ENCODE peak calls at places on chromosomes 13 and 19, in eight cellular contexts. S is stomach, N is HCT116, T is GM23338, F is transverse colon, Y is spleen, V is prostate gland, A is SK-N-SH. Z is an unnamed sample.
A peak's percentile ranks its signal among the peaks of the same experiment; 100 is the strongest.

GRCh38 chr19:10800488-10800887 is 35.5 kb downstream of the TMED1 start:
- DNase-seq in N (no peak), S (no peak), A (no peak), T (no peak), Y (no peak), V (no peak), F (no peak), Z (no peak)

GRCh38 chr19:45473366-45474190 is 5.8 kb downstream of the FOSB start:
- DNase-seq in T (peak; percentile 68), N (no peak), F (no peak), V (no peak), Y (no peak), A (no peak), S (no peak), Z (no peak)

GRCh38 chr13:89455741-89456140 is 1784.6 kb downstream of the SLITRK5 start:
- DNase-seq in V (no peak), Y (no peak), F (no peak), T (no peak), A (no peak), S (no peak), N (no peak), Z (no peak)

GRCh38 chr13:19681517-19681916 is 48.1 kb downstream of the MPHOSPH8 start:
- DNase-seq in V (no peak), T (peak; percentile 87), A (no peak), S (no peak), Y (no peak), N (no peak), F (no peak), Z (no peak)

GRCh38 chr19:58088521-58089052 is 9.4 kb downstream of the ZSCAN18 start:
- DNase-seq in V (no peak), A (no peak), S (no peak), F (no peak), N (no peak), T (no peak), Y (no peak), Z (no peak)

GRCh38 chr19:17081672-17082630 is 6.4 kb downstream of the MYO9B start:
- DNase-seq in F (no peak), Y (peak; percentile 83), N (no peak), S (no peak), T (no peak), V (no peak), A (no peak), Z (no peak)

GRCh38 chr19:16386619-16387240 is 62.1 kb downstream of the KLF2 start:
- DNase-seq in N (peak; percentile 27), F (no peak), S (peak; percentile 50), Y (peak; percentile 78), A (peak; percentile 75), T (peak; percentile 73), V (peak; percentile 46), Z (no peak)

GRCh38 chr13:46735425-46735824 is 61.5 kb downstream of the ESD start:
- DNase-seq in A (peak; percentile 32), S (no peak), V (no peak), N (no peak), F (no peak), Y (no peak), T (no peak), Z (no peak)

GRCh38 chr13:70188567-70188966 is 80.3 kb upstream of the KLHL1 start:
- DNase-seq in F (no peak), T (no peak), N (no peak), Y (no peak), V (no peak), S (no peak), A (no peak), Z (no peak)

GRCh38 chr13:79861731-79862130 is 380.8 kb downstream of the NDFIP2 start:
- DNase-seq in S (peak; percentile 48), T (no peak), V (no peak), N (no peak), F (peak; percentile 39), A (no peak), Y (no peak), Z (no peak)

GRCh38 chr13:48391257-48391656 is 21.7 kb downstream of the LPAR6 start:
- DNase-seq in A (no peak), T (no peak), Y (no peak), V (no peak), S (no peak), F (no peak), N (no peak), Z (no peak)

DNA sequence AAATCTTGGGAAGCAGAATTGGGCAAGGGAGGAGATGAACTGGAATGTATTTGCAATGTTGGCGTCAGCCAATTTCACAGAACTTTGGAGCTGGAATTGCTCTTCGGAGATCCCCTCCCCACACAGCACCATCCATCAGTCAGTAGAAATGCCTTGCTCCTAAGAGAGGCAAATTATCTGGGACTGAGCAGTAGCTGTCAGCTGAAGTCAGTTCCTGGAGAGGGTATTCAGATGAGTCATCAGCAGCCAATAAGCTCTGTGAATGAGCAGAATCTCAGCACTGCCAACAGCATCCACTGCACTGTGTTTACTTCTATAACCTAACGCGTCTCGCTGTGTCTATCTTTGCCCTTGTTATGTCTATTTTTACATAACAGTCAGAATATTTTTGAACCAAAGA is 213.7 kb downstream of the SLITRK5 start:
- DNase-seq in Y (no peak), S (no peak), T (peak; percentile 40), F (no peak), N (no peak), V (no peak), A (peak; percentile 1), Z (no peak)
- TF ChIP-seq POLR2AphosphoS5 in Y (no peak), S (no peak), T (no peak), F (no peak), N (no peak), V (no peak), A (no peak), Z (no peak)

GRCh38 chr13:100859861-100860260 is 185.3 kb upstream of the TMTC4 start:
- DNase-seq in N (no peak), V (no peak), S (no peak), Y (no peak), A (no peak), T (no peak), F (no peak), Z (no peak)

GRCh38 chr13:100855151-100855550 is 180.6 kb upstream of the TMTC4 start:
- DNase-seq in T (no peak), V (no peak), Y (no peak), A (no peak), F (no peak), N (no peak), S (no peak), Z (no peak)

DNA sequence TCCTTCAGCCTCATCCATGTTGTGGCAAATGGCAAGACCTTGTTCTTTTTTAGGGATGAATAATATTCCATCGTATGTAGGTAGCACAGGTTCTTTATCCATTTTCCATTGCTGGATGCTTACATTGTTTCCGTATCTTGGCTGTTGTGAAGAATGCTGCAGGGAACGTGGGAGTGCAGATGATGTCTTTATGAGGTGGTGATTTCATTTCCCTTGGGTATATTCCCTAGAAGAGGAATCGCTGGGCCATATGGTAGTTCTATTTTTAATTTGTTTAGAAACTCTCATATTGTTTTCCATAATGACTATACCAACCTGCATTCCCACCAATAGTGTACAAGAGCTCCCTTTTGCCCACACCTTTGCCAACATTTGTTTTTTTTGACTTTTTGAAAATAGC is 186.3 kb upstream of the TMTC4 start:
- DNase-seq in F (no peak), N (no peak), T (no peak), A (no peak), V (no peak), Y (no peak), S (no peak), Z (no peak)
- TF ChIP-seq POLR2AphosphoS5 in F (no peak), N (no peak), T (no peak), A (no peak), V (no peak), Y (no peak), S (no peak), Z (no peak)

DNA sequence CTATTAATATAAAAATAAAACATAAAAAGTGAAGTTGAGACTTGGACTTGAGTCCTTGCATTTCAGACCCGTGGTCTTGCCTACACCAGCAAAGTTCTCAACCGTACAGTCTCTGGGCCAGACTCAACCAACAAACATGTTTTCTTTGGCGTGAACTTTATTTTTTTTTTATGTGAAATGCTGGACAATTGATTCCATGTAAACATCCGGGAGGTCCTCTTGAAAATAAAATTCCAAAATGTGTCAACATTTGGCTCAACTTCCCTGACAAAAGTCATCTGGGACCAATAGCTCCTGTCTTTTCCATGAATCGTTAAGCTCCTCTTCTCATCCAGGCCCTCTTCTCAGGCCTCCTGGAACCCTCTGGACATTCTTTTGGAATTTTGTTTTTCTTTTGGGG is 2.7 kb downstream of the ALDH16A1 start:
- DNase-seq in T (no peak), A (no peak), S (no peak), Y (no peak), F (no peak), N (no peak), V (no peak), Z (no peak)
- TF ChIP-seq POLR2AphosphoS5 in T (no peak), A (no peak), S (no peak), Y (no peak), F (no peak), N (no peak), V (no peak), Z (no peak)

DNA sequence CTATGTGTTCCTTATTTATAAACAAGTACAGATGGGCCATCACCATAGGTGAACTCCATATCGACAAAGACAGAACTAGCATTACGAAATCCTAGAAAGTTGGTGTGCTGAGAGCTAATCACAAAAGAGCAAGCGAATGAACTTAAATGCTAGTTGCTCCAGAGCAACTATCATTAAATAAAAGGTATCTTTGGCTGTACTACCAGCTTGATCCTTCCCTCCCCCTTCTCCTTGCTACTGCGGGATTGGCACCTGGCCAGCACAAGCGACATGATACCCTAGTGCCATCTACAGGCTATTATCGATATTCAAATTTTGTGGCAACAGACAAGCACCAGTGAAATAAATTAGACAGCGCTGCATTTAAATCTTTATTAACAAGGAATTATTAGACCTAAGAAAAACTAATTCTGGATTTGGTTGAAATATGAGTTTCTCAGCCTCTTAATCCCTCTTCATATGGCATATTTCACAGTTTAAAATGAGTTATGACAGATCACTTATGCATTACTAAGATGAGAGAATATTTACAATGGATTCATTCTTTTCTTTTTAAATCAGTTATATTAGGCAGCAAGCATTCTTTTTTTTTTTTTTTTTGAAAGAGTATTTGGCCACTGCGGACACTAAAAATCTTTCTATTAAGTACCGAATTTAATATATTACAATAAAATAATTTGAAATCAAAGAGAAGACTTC is 5.8 kb downstream of the PCDH9 start:
- DNase-seq in T (peak; percentile 83), Y (peak; percentile 85), V (peak; percentile 73), S (peak; percentile 87), N (peak; percentile 59), A (peak; percentile 62), F (peak; percentile 64), Z (peak; percentile 85)
- TF ChIP-seq POLR2AphosphoS5 in T (no peak), Y (no peak), V (peak; percentile 80), S (peak; percentile 83), N (peak; percentile 49), A (no peak), F (peak; percentile 72), Z (no peak)

DNA sequence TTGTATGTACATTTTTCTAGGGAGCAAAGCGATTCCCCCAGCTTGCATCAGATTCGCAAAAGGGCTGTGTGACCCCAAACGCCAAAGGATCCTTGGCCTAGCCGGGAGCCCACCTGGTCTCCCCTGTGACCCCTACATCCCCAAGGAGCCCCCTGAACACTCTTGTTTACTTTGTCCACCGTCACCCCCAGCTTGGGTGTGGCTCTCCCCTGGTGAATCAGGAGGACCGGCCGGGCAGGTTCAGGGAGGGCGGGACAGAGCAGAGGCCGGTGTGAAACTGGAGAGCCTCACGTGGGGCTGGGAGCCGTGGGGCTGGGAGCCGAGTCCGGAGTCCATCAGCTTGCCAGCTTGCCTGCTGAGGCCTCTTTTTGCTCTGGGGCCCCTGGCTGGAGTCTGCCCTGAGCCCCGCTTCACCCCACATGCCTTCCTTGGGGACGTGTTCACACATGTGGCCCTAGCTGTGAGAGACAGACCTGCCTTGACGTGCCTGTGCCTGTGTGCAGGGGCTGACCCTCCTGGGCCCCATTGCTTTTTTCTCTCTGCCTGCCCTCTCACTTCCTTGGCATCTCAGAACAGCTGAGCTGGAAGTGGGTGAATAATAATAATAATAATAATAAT is 2.0 kb downstream of the ITPKC start:
- DNase-seq in F (peak; percentile 93), Y (peak; percentile 82), N (peak; percentile 59), S (peak; percentile 92), T (peak; percentile 54), A (no peak), V (peak; percentile 94), Z (peak; percentile 87)
- TF ChIP-seq POLR2AphosphoS5 in F (peak; percentile 58), Y (peak; percentile 37), N (peak; percentile 60), S (peak; percentile 68), T (no peak), A (no peak), V (peak; percentile 94), Z (no peak)

Z was measured in suprapubic skin.